ENCODE peak calls at places on chromosomes 1 and 21, in nine cellular contexts. Y is AG10803; B is upper lobe of right lung; I is heart right ventricle; Q is brain microvascular endothelial cell; R is upper lobe of left lung; E is GM06990; O is right cardiac atrium; G is CD4-positive, CD25-positive, alpha-beta regulatory T cell. Z is an unnamed sample.

GRCh38 chr1:12644237-12644636 is 352 bp downstream of the AADACL4 start:
- DNase-seq in Y (no peak), B (no peak), I (no peak), Q (no peak), R (no peak), E (no peak), O (no peak), G (no peak), Z (no peak)

GRCh38 chr1:65421341-65422174 is 1.1 kb downstream of the LEPR start:
- DNase-seq in Y (peak), B (no peak), I (no peak), Q (peak), R (no peak), E (no peak), O (no peak), G (no peak), Z (no peak)

GRCh38 chr1:41689596-41689995 is 205.1 kb upstream of the EDN2 start:
- DNase-seq in Y (no peak), B (peak), I (no peak), Q (no peak), R (no peak), E (no peak), O (peak), G (no peak), Z (no peak)

GRCh38 chr1:82838066-82838465 is 1037.3 kb downstream of the ADGRL2 start:
- DNase-seq in Y (peak), B (no peak), I (no peak), Q (peak), R (no peak), E (no peak), O (no peak), G (no peak), Z (no peak)

GRCh38 chr1:234272656-234273312 is 100.5 kb upstream of the COA6 start:
- DNase-seq in Y (no peak), B (no peak), I (no peak), Q (no peak), R (no peak), E (no peak), O (no peak), G (no peak), Z (no peak)

GRCh38 chr1:118147542-118147941 is 37.5 kb downstream of the SPAG17 start:
- DNase-seq in Y (peak), B (no peak), I (no peak), Q (peak), R (no peak), E (no peak), O (no peak), G (no peak), Z (no peak)

GRCh38 chr1:244315996-244316395 is 135.7 kb downstream of the ADSS2 start:
- DNase-seq in Y (no peak), B (no peak), I (no peak), Q (no peak), R (no peak), E (no peak), O (no peak), G (no peak), Z (no peak)

GRCh38 chr1:96698332-96698983 is 23.1 kb upstream of the PTBP2 start:
- DNase-seq in Y (no peak), B (no peak), I (no peak), Q (peak), R (no peak), E (no peak), O (no peak), G (no peak), Z (peak)

GRCh38 chr1:235069577-235070563 is 58.8 kb downstream of the TOMM20 start:
- DNase-seq in Y (peak), B (peak), I (peak), Q (no peak), R (peak), E (no peak), O (peak), G (no peak), Z (no peak)

DNA sequence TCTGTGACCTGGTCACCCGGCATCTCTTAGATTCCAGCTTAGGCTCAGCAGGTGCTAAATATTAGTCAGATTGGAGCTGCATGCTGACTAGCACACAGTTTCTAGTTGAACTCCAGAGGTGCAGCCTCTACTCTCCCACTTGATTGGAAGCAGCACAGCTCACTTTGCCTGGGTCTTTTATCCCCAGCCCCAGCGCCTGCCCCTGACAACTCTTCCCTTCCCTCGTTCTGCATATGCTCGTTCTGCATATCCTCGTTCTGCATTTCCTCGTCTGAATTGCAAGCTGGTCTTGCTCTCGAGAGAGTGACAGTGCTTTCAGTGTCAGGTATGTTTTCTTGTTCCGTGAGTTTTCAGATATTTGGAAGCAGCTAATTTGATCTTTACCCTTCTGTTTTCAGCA is 11.7 kb downstream of the COL18A1 start:
- DNase-seq in Y (no peak), B (no peak), I (no peak), Q (no peak), R (no peak), E (no peak), O (no peak), G (no peak), Z (no peak)
- H3K4me3 ChIP-seq in Y (no peak), B (no peak), I (no peak), Q (no peak), R (no peak), E (no peak), O (no peak), G (no peak), Z (no peak)

GRCh38 chr1:160428655-160429054 is 28.3 kb downstream of the VANGL2 start:
- DNase-seq in Y (peak), B (no peak), I (peak), Q (peak), R (peak), E (peak), O (peak), G (peak), Z (no peak)
- H3K4me3 ChIP-seq in Y (no peak), B (no peak), I (no peak), Q (no peak), R (no peak), E (no peak), O (no peak), G (peak), Z (no peak)

DNA sequence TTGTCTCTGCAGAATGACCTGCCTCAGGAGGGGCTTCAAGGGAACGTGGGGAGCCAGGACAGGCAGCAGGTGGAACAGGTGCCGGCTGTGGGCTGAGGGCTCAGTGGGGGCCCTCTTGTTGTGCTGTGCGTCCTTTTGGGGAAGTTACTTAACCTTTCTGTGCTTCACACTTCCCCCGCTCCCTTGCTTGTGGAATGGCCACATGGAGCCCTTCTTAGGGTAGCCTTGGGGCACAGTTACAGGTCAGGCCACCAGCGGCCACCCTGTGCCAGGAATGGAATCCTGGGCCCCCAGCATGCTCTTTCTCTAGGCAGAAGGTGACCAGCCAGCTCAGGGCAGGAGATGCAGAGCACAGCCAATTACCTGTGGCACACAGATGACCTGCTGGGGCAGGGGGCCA is 2.6 kb downstream of the IKBKE start:
- DNase-seq in Y (no peak), B (peak), I (no peak), Q (no peak), R (no peak), E (no peak), O (no peak), G (no peak), Z (no peak)
- H3K4me3 ChIP-seq in Y (no peak), B (peak), I (no peak), Q (peak), R (no peak), E (peak), O (no peak), G (peak), Z (no peak)

DNA sequence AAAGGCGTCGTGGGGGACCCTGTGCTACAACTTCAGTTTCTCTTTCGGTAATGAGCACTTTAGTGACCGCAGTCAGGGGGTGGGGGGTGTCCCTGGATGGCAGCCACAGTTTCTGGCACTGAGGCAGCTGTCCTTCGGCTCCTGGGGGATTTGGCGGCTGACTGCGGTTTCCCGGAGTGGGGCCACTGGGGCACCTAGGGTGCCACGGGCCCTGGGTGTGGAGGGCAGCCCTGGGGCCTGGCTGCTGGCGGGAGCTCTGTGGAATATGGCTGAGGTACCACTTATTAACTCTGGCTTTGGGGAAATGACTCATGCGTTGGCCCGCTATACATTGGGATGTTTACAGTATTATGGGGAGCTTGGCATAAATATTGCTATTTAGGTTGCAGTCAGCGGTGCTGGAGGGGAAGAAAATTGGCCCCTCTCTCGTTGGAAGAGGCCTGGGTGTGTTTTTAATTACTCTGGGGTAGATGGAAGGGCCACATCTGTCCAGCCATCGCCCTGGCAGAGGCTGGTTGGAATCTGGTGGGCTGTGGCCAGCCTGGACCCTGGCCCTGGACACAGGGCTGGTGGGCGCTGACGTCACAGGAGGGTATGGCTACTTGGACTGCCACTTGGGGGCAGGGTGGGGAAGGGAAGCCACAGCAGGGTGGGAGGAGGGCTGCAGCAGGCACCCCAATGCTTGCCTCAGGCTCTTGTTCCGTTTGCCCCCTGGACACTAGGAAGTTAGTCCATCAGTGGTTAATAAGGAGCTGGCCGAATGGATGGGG is 2.0 kb downstream of the EPHB2 start:
- DNase-seq in Y (no peak), B (no peak), I (no peak), Q (no peak), R (no peak), E (peak), O (peak), G (no peak), Z (peak)
- H3K4me3 ChIP-seq in Y (no peak), B (no peak), I (no peak), Q (peak), R (no peak), E (no peak), O (no peak), G (no peak), Z (peak)

Z was measured in astrocyte of the cerebellum.